ENCODE peak calls at places on chromosome 1, in nine cellular contexts. G, W, H, A, Y, C, T, B and P are unnamed samples.

GRCh38 chr1:19955529-19956170 is 23.8 kb downstream of the PLA2G2A start:
- ATAC-seq in C (no peak), A (no peak), W (no peak), T (no peak), B (no peak), Y (no peak), H (no peak), G (no peak), P (no peak)

GRCh38 chr1:156508205-156508954 is 7.8 kb upstream of the MEF2D start:
- ATAC-seq in H (no peak), G (no peak), W (peak), B (peak), Y (no peak), A (no peak), T (no peak), C (no peak), P (no peak)

GRCh38 chr1:110630770-110631663 is 24.9 kb upstream of the KCNA2 start:
- ATAC-seq in B (peak), A (peak), G (peak), W (peak), Y (peak), C (peak), H (peak), T (peak), P (peak)

GRCh38 chr1:156959414-156959813 is 39.0 kb downstream of the LRRC71 start:
- ATAC-seq in W (no peak), C (no peak), A (no peak), H (no peak), G (no peak), B (no peak), T (no peak), Y (no peak), P (no peak)

GRCh38 chr1:26320896-26321295 is 3.1 kb downstream of the CD52 start:
- ATAC-seq in T (peak), W (peak), B (peak), A (peak), G (peak), Y (no peak), C (no peak), H (peak), P (peak)

GRCh38 chr1:223504741-223505140 is 111.5 kb downstream of the CCDC185 start:
- ATAC-seq in A (no peak), T (no peak), B (no peak), Y (no peak), W (no peak), C (no peak), G (no peak), H (peak), P (no peak)

GRCh38 chr1:47830021-47830420 is 167.2 kb downstream of the TRABD2B start:
- ATAC-seq in W (no peak), T (no peak), Y (no peak), H (no peak), A (no peak), C (no peak), G (no peak), B (no peak), P (no peak)

GRCh38 chr1:60970081-60970509 is 112.3 kb upstream of the NFIA start:
- ATAC-seq in H (peak), C (no peak), B (peak), A (no peak), W (peak), T (peak), G (no peak), Y (no peak), P (no peak)

GRCh38 chr1:192183788-192184187 is 25.5 kb downstream of the RGS18 start:
- ATAC-seq in A (no peak), G (no peak), B (no peak), W (no peak), C (no peak), H (no peak), T (no peak), Y (no peak), P (peak)

GRCh38 chr1:164912290-164912689 is 353.3 kb downstream of the PBX1 start:
- ATAC-seq in H (no peak), W (peak), A (no peak), B (peak), G (no peak), C (no peak), T (no peak), Y (no peak), P (no peak)

GRCh38 chr1:223726380-223727001 is 14.2 kb downstream of the CAPN2 start:
- ATAC-seq in B (peak), H (peak), C (peak), T (peak), G (peak), W (peak), Y (peak), A (peak), P (peak)

GRCh38 chr1:30700528-30701265 is 22.7 kb downstream of the MATN1 start:
- ATAC-seq in A (no peak), G (no peak), C (no peak), W (no peak), B (peak), Y (no peak), H (peak), T (no peak), P (no peak)